ENCODE peak calls at places on chromosomes 2 and 18, in five cellular contexts. One of them, this sample, is unnamed.

GRCh38 chr2:1672738-1673137 is 71.6 kb downstream of the PXDN start:
- DNase-seq in GM13977: no peak
- DNase-seq in glutamatergic neuron: no peak
- DNase-seq in spleen: no peak
- DNase-seq in osteoblast: peak
- DNase-seq in this sample: no peak

GRCh38 chr2:190121971-190122370 is 59.4 kb upstream of the MSTN start:
- DNase-seq in GM13977: peak
- DNase-seq in glutamatergic neuron: no peak
- DNase-seq in spleen: no peak
- DNase-seq in osteoblast: peak
- DNase-seq in this sample: peak

GRCh38 chr2:2890246-2890645 is 487.4 kb downstream of the EIPR1 start:
- DNase-seq in GM13977: no peak
- DNase-seq in glutamatergic neuron: no peak
- DNase-seq in spleen: no peak
- DNase-seq in osteoblast: no peak
- DNase-seq in this sample: no peak

GRCh38 chr2:204114294-204114693 is 177.7 kb downstream of the ICOS start:
- DNase-seq in GM13977: no peak
- DNase-seq in glutamatergic neuron: no peak
- DNase-seq in spleen: no peak
- DNase-seq in osteoblast: no peak
- DNase-seq in this sample: no peak

GRCh38 chr2:188475945-188476344 is 184.3 kb downstream of the GULP1 start:
- DNase-seq in GM13977: no peak
- DNase-seq in glutamatergic neuron: no peak
- DNase-seq in spleen: no peak
- DNase-seq in osteoblast: no peak
- DNase-seq in this sample: no peak

GRCh38 chr2:39419282-39420223 is 17.5 kb downstream of the MAP4K3 start:
- DNase-seq in GM13977: no peak
- DNase-seq in glutamatergic neuron: no peak
- DNase-seq in spleen: no peak
- DNase-seq in osteoblast: no peak
- DNase-seq in this sample: no peak

GRCh38 chr2:23387221-23387550 is 2.2 kb downstream of the KLHL29 start:
- DNase-seq in GM13977: no peak
- DNase-seq in glutamatergic neuron: no peak
- DNase-seq in spleen: no peak
- DNase-seq in osteoblast: no peak
- DNase-seq in this sample: no peak

GRCh38 chr2:17752281-17752680 is 1.3 kb downstream of the SMC6 start:
- DNase-seq in GM13977: no peak
- DNase-seq in glutamatergic neuron: no peak
- DNase-seq in spleen: no peak
- DNase-seq in osteoblast: no peak
- DNase-seq in this sample: no peak

GRCh38 chr2:158291544-158292175 is 164.9 kb downstream of the CCDC148 start:
- DNase-seq in GM13977: no peak
- DNase-seq in glutamatergic neuron: no peak
- DNase-seq in spleen: no peak
- DNase-seq in osteoblast: no peak
- DNase-seq in this sample: no peak

GRCh38 chr2:204299766-204300165 is 245.5 kb upstream of the PARD3B start:
- DNase-seq in GM13977: no peak
- DNase-seq in glutamatergic neuron: no peak
- DNase-seq in spleen: no peak
- DNase-seq in osteoblast: no peak
- DNase-seq in this sample: no peak

GRCh38 chr2:129827251-129827894 is 152.1 kb upstream of the RAB6C start:
- DNase-seq in GM13977: no peak
- DNase-seq in glutamatergic neuron: peak
- DNase-seq in spleen: no peak
- DNase-seq in osteoblast: no peak
- DNase-seq in this sample: no peak

GRCh38 chr2:120779781-120780283 is 44.2 kb downstream of the GLI2 start:
- DNase-seq in GM13977: no peak
- DNase-seq in glutamatergic neuron: no peak
- DNase-seq in spleen: no peak
- DNase-seq in osteoblast: peak
- DNase-seq in this sample: no peak

GRCh38 chr2:135819211-135819610 is 17.8 kb downstream of the LCT start:
- DNase-seq in GM13977: no peak
- DNase-seq in glutamatergic neuron: peak
- DNase-seq in spleen: no peak
- DNase-seq in osteoblast: peak
- DNase-seq in this sample: no peak

GRCh38 chr2:26068602-26069298 is 34.9 kb downstream of the RAB10 start:
- DNase-seq in GM13977: peak
- DNase-seq in glutamatergic neuron: no peak
- DNase-seq in spleen: no peak
- DNase-seq in osteoblast: peak
- DNase-seq in this sample: peak

GRCh38 chr2:60550151-60550983 is 3.1 kb downstream of the BCL11A start:
- DNase-seq in GM13977: peak
- DNase-seq in glutamatergic neuron: peak
- DNase-seq in spleen: peak
- DNase-seq in osteoblast: peak
- DNase-seq in this sample: peak

GRCh38 chr2:142426064-142426463 is 295.2 kb upstream of the LRP1B start:
- DNase-seq in GM13977: no peak
- DNase-seq in glutamatergic neuron: no peak
- DNase-seq in spleen: no peak
- DNase-seq in osteoblast: no peak
- DNase-seq in this sample: no peak

GRCh38 chr2:160288324-160288723 is 88.3 kb upstream of the ITGB6 start:
- DNase-seq in GM13977: no peak
- DNase-seq in glutamatergic neuron: no peak
- DNase-seq in spleen: no peak
- DNase-seq in osteoblast: no peak
- DNase-seq in this sample: no peak

GRCh38 chr18:31041346-31042067 is 1.0 kb downstream of the DSC3 start:
- DNase-seq in GM13977: peak
- DNase-seq in glutamatergic neuron: peak
- DNase-seq in spleen: peak
- DNase-seq in osteoblast: peak
- DNase-seq in this sample: no peak

GRCh38 chr2:32627441-32627900 is 379 bp upstream of the TTC27 start:
- DNase-seq in GM13977: no peak
- DNase-seq in glutamatergic neuron: peak
- DNase-seq in spleen: peak
- DNase-seq in osteoblast: peak
- DNase-seq in this sample: no peak
- TF ChIP-seq CTCF in GM13977: no peak
- TF ChIP-seq CTCF in glutamatergic neuron: peak
- TF ChIP-seq CTCF in spleen: peak
- TF ChIP-seq CTCF in osteoblast: peak
- TF ChIP-seq CTCF in this sample: peak

GRCh38 chr18:24006731-24007308 is 7.7 kb upstream of the TTC39C start:
- DNase-seq in GM13977: no peak
- DNase-seq in glutamatergic neuron: no peak
- DNase-seq in spleen: no peak
- DNase-seq in osteoblast: no peak
- DNase-seq in this sample: no peak
- TF ChIP-seq CTCF in GM13977: no peak
- TF ChIP-seq CTCF in glutamatergic neuron: no peak
- TF ChIP-seq CTCF in spleen: no peak
- TF ChIP-seq CTCF in osteoblast: no peak
- TF ChIP-seq CTCF in this sample: no peak

GRCh38 chr2:131015764-131016163 is 77.5 kb downstream of the FAM168B start:
- DNase-seq in GM13977: no peak
- DNase-seq in glutamatergic neuron: no peak
- DNase-seq in spleen: peak
- DNase-seq in osteoblast: no peak
- DNase-seq in this sample: no peak
- TF ChIP-seq CTCF in GM13977: no peak
- TF ChIP-seq CTCF in glutamatergic neuron: no peak
- TF ChIP-seq CTCF in spleen: no peak
- TF ChIP-seq CTCF in osteoblast: no peak
- TF ChIP-seq CTCF in this sample: no peak

GRCh38 chr18:62714671-62715438 is 486 bp upstream of the PHLPP1 start:
- DNase-seq in GM13977: peak
- DNase-seq in glutamatergic neuron: peak
- DNase-seq in spleen: peak
- DNase-seq in osteoblast: peak
- DNase-seq in this sample: peak
- TF ChIP-seq CTCF in GM13977: peak
- TF ChIP-seq CTCF in glutamatergic neuron: no peak
- TF ChIP-seq CTCF in spleen: peak
- TF ChIP-seq CTCF in osteoblast: peak
- TF ChIP-seq CTCF in this sample: peak